ENCODE peak calls at places on chromosomes 6 and 20, in seven cellular contexts. N, J, C, L, G, Q and T are unnamed samples.

GRCh38 chr6:103122766-103123601 is 1729.5 kb downstream of the GRIK2 start:
- DNase-seq in N (peak), J (no peak), C (peak), L (no peak), G (peak), Q (no peak), T (no peak)

GRCh38 chr6:168865-169455 is 123.3 kb upstream of the DUSP22 start:
- DNase-seq in N (peak), J (no peak), C (no peak), L (no peak), G (no peak), Q (no peak), T (no peak)

GRCh38 chr6:7085911-7086310 is 21.9 kb upstream of the RREB1 start:
- DNase-seq in N (no peak), J (no peak), C (peak), L (peak), G (peak), Q (no peak), T (peak)

GRCh38 chr20:3045816-3046676 is at the start of gene MRPS26:
- DNase-seq in N (peak), J (no peak), C (peak), L (peak), G (peak), Q (peak), T (peak)

GRCh38 chr20:25194333-25194972 is 1.1 kb upstream of the ENTPD6 start:
- DNase-seq in N (no peak), J (no peak), C (no peak), L (peak), G (no peak), Q (peak), T (no peak)

GRCh38 chr6:32796848-32797776 is 19.7 kb downstream of the HLA-DOB start:
- DNase-seq in N (peak), J (no peak), C (peak), L (peak), G (peak), Q (peak), T (peak)

GRCh38 chr6:112030965-112031660 is 22.8 kb upstream of the CCN6 start:
- DNase-seq in N (no peak), J (no peak), C (no peak), L (no peak), G (no peak), Q (no peak), T (no peak)

GRCh38 chr20:4987130-4987529 is 14.2 kb downstream of the SLC23A2 start:
- DNase-seq in N (no peak), J (no peak), C (no peak), L (no peak), G (no peak), Q (no peak), T (no peak)

GRCh38 chr6:8859501-8859900 is 424.2 kb upstream of the SLC35B3 start:
- DNase-seq in N (no peak), J (no peak), C (no peak), L (no peak), G (no peak), Q (no peak), T (no peak)

GRCh38 chr20:5127204-5127858 is 523 bp downstream of the CDS2 start:
- DNase-seq in N (peak), J (peak), C (peak), L (peak), G (peak), Q (peak), T (peak)

GRCh38 chr6:163036251-163036650 is 308.5 kb downstream of the PACRG start:
- DNase-seq in N (no peak), J (no peak), C (no peak), L (no peak), G (no peak), Q (no peak), T (no peak)

GRCh38 chr6:32837651-32838113 is 857 bp downstream of the TAP2 start:
- DNase-seq in N (no peak), J (no peak), C (no peak), L (no peak), G (no peak), Q (peak), T (no peak)

GRCh38 chr20:23397961-23398360 is 23.3 kb downstream of the NAPB start:
- DNase-seq in N (no peak), J (no peak), C (no peak), L (no peak), G (no peak), Q (peak), T (no peak)

GRCh38 chr20:57539889-57540288 is 14.9 kb upstream of the CTCFL start:
- DNase-seq in N (no peak), J (no peak), C (peak), L (no peak), G (no peak), Q (no peak), T (no peak)

GRCh38 chr6:117613920-117614535 is 11.7 kb upstream of the GOPC start:
- DNase-seq in N (no peak), J (no peak), C (no peak), L (no peak), G (no peak), Q (no peak), T (no peak)

GRCh38 chr20:15616626-15617025 is 956.6 kb downstream of the KIF16B start:
- DNase-seq in N (no peak), J (no peak), C (no peak), L (no peak), G (no peak), Q (no peak), T (no peak)

GRCh38 chr20:49603209-49603627 is 35.3 kb upstream of the PTGIS start:
- DNase-seq in N (peak), J (no peak), C (no peak), L (no peak), G (no peak), Q (no peak), T (no peak)

GRCh38 chr6:143405381-143406154 is 44.9 kb downstream of the ADAT2 start:
- DNase-seq in N (no peak), J (no peak), C (no peak), L (no peak), G (no peak), Q (no peak), T (no peak)

GRCh38 chr6:153312633-153313032 is 181.6 kb upstream of the RGS17 start:
- DNase-seq in N (peak), J (no peak), C (peak), L (no peak), G (peak), Q (no peak), T (no peak)

GRCh38 chr6:139732451-139732850 is 358.0 kb upstream of the CITED2 start:
- DNase-seq in N (no peak), J (no peak), C (peak), L (no peak), G (no peak), Q (no peak), T (peak)

DNA sequence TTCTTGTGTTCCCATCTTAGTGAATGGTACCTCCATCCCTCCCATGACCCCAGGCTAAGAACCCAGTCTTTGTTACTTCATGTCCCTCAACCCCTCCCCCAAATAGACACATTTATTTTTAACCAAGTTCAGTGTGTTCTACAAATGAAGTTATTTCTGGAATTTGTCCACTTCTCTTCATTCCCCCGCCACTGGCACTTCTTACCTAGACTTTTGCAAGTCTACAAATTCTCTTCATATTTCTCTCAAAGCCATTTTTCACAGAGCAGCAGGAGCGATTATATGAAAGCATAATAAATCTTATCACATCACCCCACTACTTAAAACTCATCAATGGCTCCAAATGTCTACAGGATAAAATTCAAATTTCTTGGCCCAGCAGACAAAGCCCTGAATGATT is 131.4 kb downstream of the BTBD9 start:
- DNase-seq in N (no peak), J (no peak), C (no peak), L (no peak), G (no peak), Q (no peak), T (no peak)
- TF ChIP-seq POLR2A in N (no peak), J (no peak), C (no peak), L (no peak), G (no peak), Q (no peak), T (no peak)

DNA sequence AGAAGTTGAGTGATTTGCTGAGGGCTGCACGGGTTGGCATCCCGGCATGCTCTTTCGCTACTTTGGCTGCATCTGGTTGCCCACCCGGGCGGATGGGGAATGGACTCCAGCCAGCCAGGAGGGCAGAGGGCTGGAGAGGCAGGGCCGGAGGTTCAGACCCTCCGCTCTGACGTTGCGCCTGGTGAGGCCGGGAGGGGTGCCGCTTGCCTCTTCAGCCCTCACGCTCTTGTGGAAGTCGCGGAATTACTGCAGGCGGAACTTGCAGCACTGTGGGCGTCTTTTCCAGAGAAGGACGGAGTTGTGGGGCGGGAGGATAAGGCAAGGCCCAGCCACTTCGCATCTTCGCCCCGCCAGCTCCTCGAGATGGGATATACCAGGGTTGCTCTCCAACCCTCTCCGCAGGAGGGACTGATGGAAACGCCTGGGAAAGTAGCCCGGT is 656 bp downstream of the RTEL1 start:
- DNase-seq in N (no peak), J (no peak), C (no peak), L (no peak), G (no peak), Q (no peak), T (no peak)
- TF ChIP-seq CTCF in N (no peak), J (no peak), C (no peak), L (no peak), G (no peak), Q (no peak), T (no peak)

GRCh38 chr20:34907616-34908469 is 31.4 kb downstream of the ACSS2 start:
- DNase-seq in N (peak), J (no peak), C (peak), L (peak), G (peak), Q (no peak), T (peak)

GRCh38 chr20:34904202-34904621 is 27.8 kb downstream of the ACSS2 start:
- DNase-seq in N (no peak), J (no peak), C (no peak), L (no peak), G (peak), Q (no peak), T (peak)
- TF ChIP-seq EP300 in N (no peak), J (no peak), C (no peak), L (no peak), G (no peak), Q (no peak), T (peak)

GRCh38 chr20:31720486-31721407 is 1.9 kb downstream of the BCL2L1 start:
- DNase-seq in N (no peak), J (no peak), C (peak), L (no peak), G (peak), Q (no peak), T (no peak)

GRCh38 chr20:31719644-31720485 is 2.8 kb downstream of the BCL2L1 start:
- DNase-seq in N (peak), J (no peak), C (peak), L (no peak), G (peak), Q (no peak), T (no peak)

GRCh38 chr20:31721408-31722332 is 998 bp downstream of the BCL2L1 start:
- DNase-seq in N (no peak), J (no peak), C (peak), L (peak), G (peak), Q (no peak), T (no peak)

GRCh38 chr20:31722388-31723281 is at the start of gene BCL2L1:
- DNase-seq in N (peak), J (no peak), C (peak), L (peak), G (peak), Q (peak), T (peak)

GRCh38 chr20:31723282-31724078 is 812 bp upstream of the BCL2L1 start:
- DNase-seq in N (peak), J (peak), C (peak), L (peak), G (peak), Q (peak), T (peak)
- TF ChIP-seq POLR2A in N (peak), J (peak), C (peak), L (peak), G (no peak), Q (peak), T (peak)

GRCh38 chr20:32517914-32518592 is 67.1 kb downstream of the NOL4L start:
- DNase-seq in N (no peak), J (no peak), C (no peak), L (no peak), G (no peak), Q (no peak), T (no peak)

GRCh38 chr20:32516985-32517873 is 67.9 kb downstream of the NOL4L start:
- DNase-seq in N (no peak), J (no peak), C (no peak), L (no peak), G (no peak), Q (no peak), T (no peak)

GRCh38 chr20:32514760-32515159 is 70.4 kb downstream of the NOL4L start:
- DNase-seq in N (no peak), J (no peak), C (no peak), L (no peak), G (no peak), Q (no peak), T (no peak)

GRCh38 chr20:32516583-32516982 is 68.5 kb downstream of the NOL4L start:
- DNase-seq in N (no peak), J (no peak), C (no peak), L (no peak), G (no peak), Q (no peak), T (no peak)

GRCh38 chr20:32515631-32516101 is 69.5 kb downstream of the NOL4L start:
- DNase-seq in N (no peak), J (no peak), C (no peak), L (no peak), G (no peak), Q (no peak), T (no peak)
- TF ChIP-seq CTCF in N (no peak), J (no peak), C (no peak), L (no peak), G (no peak), Q (no peak), T (no peak)

GRCh38 chr6:168109171-168109570 is 30.2 kb upstream of the FRMD1 start:
- DNase-seq in N (no peak), J (no peak), C (no peak), L (no peak), G (no peak), Q (no peak), T (no peak)

GRCh38 chr6:168107191-168107940 is 28.4 kb upstream of the FRMD1 start:
- DNase-seq in N (no peak), J (no peak), C (no peak), L (no peak), G (no peak), Q (no peak), T (no peak)

GRCh38 chr6:168103036-168103830 is 24.2 kb upstream of the FRMD1 start:
- DNase-seq in N (no peak), J (no peak), C (no peak), L (no peak), G (no peak), Q (no peak), T (no peak)

GRCh38 chr6:168104636-168105035 is 25.6 kb upstream of the FRMD1 start:
- DNase-seq in N (no peak), J (no peak), C (no peak), L (no peak), G (no peak), Q (no peak), T (no peak)

DNA sequence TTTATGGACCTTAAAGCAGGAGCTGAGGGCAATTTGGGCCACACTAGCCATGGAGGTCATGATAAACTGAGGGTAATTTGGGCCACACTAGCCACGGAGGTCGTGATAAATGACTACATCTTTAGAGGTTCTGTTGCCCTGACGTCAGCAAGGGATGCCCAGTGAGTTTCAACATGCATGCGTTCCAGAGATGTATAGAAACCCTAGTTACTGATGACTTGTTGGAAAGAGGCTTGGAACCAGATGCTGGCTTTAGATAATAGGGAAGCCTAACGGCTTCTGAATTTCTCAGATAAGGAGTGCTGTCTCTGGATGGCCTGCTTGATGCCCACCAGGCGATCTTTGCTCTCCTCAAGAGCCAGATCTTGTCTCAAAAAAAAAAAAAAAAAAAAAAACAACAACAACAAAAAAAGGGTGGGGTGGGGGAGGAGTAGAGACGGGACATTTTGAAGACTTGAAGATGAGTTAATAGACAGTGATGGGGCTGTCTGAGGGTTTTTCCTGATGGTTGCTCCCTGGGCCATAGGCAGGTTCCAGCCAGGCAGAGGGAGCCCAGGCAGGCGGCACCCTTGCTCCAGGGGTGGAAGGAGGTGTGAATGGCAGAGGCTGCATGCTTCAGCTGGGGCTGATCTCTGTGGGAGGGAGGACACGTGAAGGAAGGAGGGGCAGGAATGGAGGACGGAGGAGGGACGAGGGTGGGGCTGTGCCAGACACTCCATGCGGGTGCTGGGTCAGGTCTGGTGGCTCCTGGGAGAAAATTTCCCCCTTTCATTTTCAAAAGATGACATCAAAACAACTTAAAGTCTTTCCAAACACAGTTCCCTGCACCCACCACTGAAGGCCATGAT is 27.0 kb upstream of the FRMD1 start:
- DNase-seq in N (no peak), J (no peak), C (no peak), L (no peak), G (no peak), Q (no peak), T (no peak)
- TF ChIP-seq EP300 in N (no peak), J (no peak), C (no peak), L (no peak), G (no peak), Q (no peak), T (no peak)

DNA sequence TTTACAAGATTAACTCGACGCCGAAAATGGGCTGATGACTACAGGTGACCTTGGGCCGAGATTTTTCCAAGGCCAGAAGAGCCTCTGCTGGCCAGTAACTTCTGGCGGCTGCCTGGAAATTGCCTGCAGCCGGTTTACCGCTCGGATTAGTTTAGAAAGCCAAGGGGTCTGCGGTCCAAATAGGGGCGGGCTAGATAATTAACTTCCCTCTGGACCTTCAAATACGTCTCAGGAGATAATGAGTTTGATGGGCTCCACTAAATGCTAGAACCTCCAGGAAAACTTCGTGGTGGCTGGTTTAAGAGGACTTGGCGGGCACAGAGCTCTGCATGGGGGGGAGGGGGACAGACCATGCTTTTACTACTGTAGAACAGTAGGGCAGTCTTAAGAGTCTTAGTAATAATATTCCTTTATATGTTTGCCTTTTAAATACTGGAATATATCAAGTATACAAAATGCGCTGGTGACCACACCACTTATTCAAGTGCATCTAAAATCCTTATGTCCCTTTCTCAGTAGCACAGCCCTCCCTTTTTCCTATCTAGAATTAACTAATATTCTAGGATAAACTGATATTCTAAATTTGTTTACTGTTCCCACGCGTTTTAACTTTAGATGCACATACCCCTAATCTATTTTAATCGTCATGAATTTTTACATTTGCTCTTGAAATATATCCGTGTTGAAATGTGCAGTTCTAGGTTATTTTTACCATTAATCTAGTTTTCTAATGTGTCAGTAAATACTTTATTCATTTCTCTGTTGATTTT is 107.6 kb upstream of the PRSS16 start:
- DNase-seq in N (peak), J (no peak), C (peak), L (no peak), G (no peak), Q (no peak), T (no peak)
- TF ChIP-seq POLR2A in N (no peak), J (no peak), C (no peak), L (no peak), G (no peak), Q (no peak), T (no peak)

GRCh38 chr20:32321390-32321789 is 36.7 kb upstream of the ASXL1 start:
- DNase-seq in N (no peak), J (no peak), C (no peak), L (no peak), G (no peak), Q (no peak), T (no peak)
- TF ChIP-seq CTCF in N (no peak), J (no peak), C (no peak), L (no peak), G (no peak), Q (no peak), T (no peak)

DNA sequence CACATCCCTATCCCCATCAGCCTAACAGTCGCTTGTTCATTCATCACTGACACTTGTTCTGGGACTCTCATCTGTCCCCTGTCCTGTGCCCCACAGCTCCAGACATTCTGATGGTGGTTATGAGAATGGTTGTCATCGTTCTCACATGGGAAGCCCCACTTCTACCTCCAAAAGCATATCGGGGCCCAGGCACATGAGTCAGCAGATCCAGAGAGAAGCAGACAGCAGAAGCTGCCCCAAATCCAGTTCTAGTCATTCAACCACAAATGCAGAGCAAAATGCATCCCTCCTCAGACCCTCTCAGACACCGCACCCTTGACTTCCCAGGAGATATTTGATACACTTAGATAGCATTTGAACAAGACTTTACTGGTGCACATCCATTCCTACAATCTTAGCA is 106.0 kb downstream of the FOXF2 start:
- DNase-seq in N (no peak), J (no peak), C (no peak), L (no peak), G (no peak), Q (no peak), T (no peak)
- TF ChIP-seq EP300 in N (no peak), J (no peak), C (no peak), L (no peak), G (no peak), Q (no peak), T (no peak)